ENCODE peak calls at places on chromosomes 6 and 20, in ten cellular contexts. P is naive thymus-derived CD8-positive, alpha-beta T cell; F is aorta; G is cardiac fibroblast; T is HEK293T; L is renal cortical epithelial cell; H is EL; M is NCI-H1694; U is OCI-M1; N is activated naive CD4-positive, alpha-beta T cell treated with anti-CD3 and anti-CD28 coated beads, Interleukin-2, amount 10 ng/mL, durations not matched to agents 7 days and 5 days. E is an unnamed sample.

GRCh38 chr6:61586934-61587537 is 699.0 kb downstream of the KHDRBS2 start:
- DNase-seq in P (no peak), F (no peak), G (no peak), T (no peak), L (no peak), H (no peak), M (no peak), U (peak), N (no peak), E (no peak)

GRCh38 chr20:35304956-35305355 is 12.7 kb upstream of the FAM83C start:
- DNase-seq in P (no peak), F (no peak), G (no peak), T (no peak), L (no peak), H (no peak), M (no peak), U (no peak), N (no peak), E (peak)

GRCh38 chr6:157244780-157245179 is 78.5 kb downstream of the TMEM242 start:
- DNase-seq in P (no peak), F (peak), G (no peak), T (no peak), L (no peak), H (no peak), M (no peak), U (no peak), N (no peak), E (no peak)

GRCh38 chr6:161301338-161301737 is 27.5 kb upstream of the AGPAT4 start:
- DNase-seq in P (no peak), F (no peak), G (peak), T (no peak), L (no peak), H (peak), M (no peak), U (peak), N (no peak), E (no peak)

GRCh38 chr20:626579-626978 is 16.5 kb upstream of the TCF15 start:
- DNase-seq in P (no peak), F (no peak), G (no peak), T (no peak), L (no peak), H (no peak), M (no peak), U (no peak), N (no peak), E (no peak)

GRCh38 chr20:2930538-2930937 is 57.3 kb downstream of the PTPRA start:
- DNase-seq in P (no peak), F (no peak), G (no peak), T (no peak), L (no peak), H (no peak), M (no peak), U (no peak), N (no peak), E (no peak)

GRCh38 chr6:25138024-25138696 is 141.0 kb upstream of the CARMIL1 start:
- DNase-seq in P (peak), F (peak), G (peak), T (no peak), L (peak), H (peak), M (no peak), U (peak), N (peak), E (peak)

GRCh38 chr6:125604257-125604656 is 145.2 kb upstream of the HEY2 start:
- DNase-seq in P (no peak), F (no peak), G (no peak), T (no peak), L (no peak), H (no peak), M (no peak), U (no peak), N (no peak), E (no peak)

GRCh38 chr20:42027746-42028268 is 409.6 kb upstream of the CHD6 start:
- DNase-seq in P (no peak), F (no peak), G (no peak), T (no peak), L (no peak), H (no peak), M (no peak), U (peak), N (no peak), E (no peak)

GRCh38 chr20:33680681-33681080 is 5.5 kb downstream of the E2F1 start:
- DNase-seq in P (no peak), F (no peak), G (peak), T (no peak), L (no peak), H (peak), M (no peak), U (no peak), N (no peak), E (no peak)

GRCh38 chr6:48111143-48111506 is at the start of gene PTCHD4:
- DNase-seq in P (no peak), F (no peak), G (peak), T (peak), L (peak), H (peak), M (no peak), U (no peak), N (no peak), E (no peak)

E was measured in natural killer cell treated with Interleukin-12 subunit alpha and Interleukin-12 subunit beta and Interleukin-15 and Interleukin-18, amount 100 ng/mL, for 72 hours.